ENCODE peak calls at places on chromosomes 3 and 15, in five cellular contexts. G is activated gamma-delta T cell treated with Interleukin-2 at 50 U/mL for 16 hours; U is H54; M is activated effector memory CD4-positive, alpha-beta T cell treated with Interleukin-2 at 50 U/mL for 16 hours; R is stimulated activated CD4-positive, alpha-beta T cell treated with anti-CD3 and anti-CD28 coated beads, Interleukin-4, amount 100 ng/mL, for 4 hours. H is an unnamed sample.

GRCh38 chr15:25783134-25783533 is 80.0 kb downstream of the ATP10A start:
- DNase-seq in G (no peak), U (no peak), M (no peak), R (no peak), H (no peak)

GRCh38 chr3:5774337-5774736 is 586.8 kb downstream of the EDEM1 start:
- DNase-seq in G (no peak), U (no peak), M (no peak), R (no peak), H (no peak)

GRCh38 chr3:190366145-190366544 is 21.8 kb upstream of the CLDN16 start:
- DNase-seq in G (no peak), U (no peak), M (no peak), R (no peak), H (no peak)

GRCh38 chr15:83436513-83437158 is 10.5 kb upstream of the SH3GL3 start:
- DNase-seq in G (no peak), U (no peak), M (no peak), R (no peak), H (no peak)

GRCh38 chr15:58547628-58548307 is 116.0 kb downstream of the LIPC start:
- DNase-seq in G (no peak), U (no peak), M (no peak), R (no peak), H (no peak)

GRCh38 chr3:38137615-38138346 is 680 bp upstream of the MYD88 start:
- DNase-seq in G (no peak), U (no peak), M (no peak), R (no peak), H (no peak)

GRCh38 chr3:70273492-70273891 is 38.9 kb downstream of the MDFIC2 start:
- DNase-seq in G (no peak), U (no peak), M (no peak), R (no peak), H (no peak)

GRCh38 chr3:32238027-32238815 is at the start of gene CMTM8:
- DNase-seq in G (peak), U (no peak), M (peak), R (peak), H (peak)

GRCh38 chr3:178568152-178568753 is 32.0 kb downstream of the KCNMB2 start:
- DNase-seq in G (no peak), U (no peak), M (no peak), R (no peak), H (no peak)

GRCh38 chr3:64552160-64552559 is 135.6 kb downstream of the ADAMTS9 start:
- DNase-seq in G (no peak), U (no peak), M (no peak), R (no peak), H (no peak)

GRCh38 chr15:69167218-69167842 is 6.9 kb downstream of the GLCE start:
- DNase-seq in G (no peak), U (no peak), M (no peak), R (no peak), H (no peak)

GRCh38 chr3:133874344-133874743 is 21.3 kb downstream of the RAB6B start:
- DNase-seq in G (no peak), U (no peak), M (no peak), R (no peak), H (no peak)

GRCh38 chr3:62211675-62212429 is 161.5 kb downstream of the FEZF2 start:
- DNase-seq in G (no peak), U (no peak), M (no peak), R (no peak), H (no peak)

GRCh38 chr3:126026277-126026751 is 57.3 kb downstream of the ROPN1B start:
- DNase-seq in G (no peak), U (no peak), M (no peak), R (no peak), H (no peak)

GRCh38 chr3:64554086-64554920 is 133.5 kb downstream of the ADAMTS9 start:
- DNase-seq in G (no peak), U (no peak), M (no peak), R (no peak), H (no peak)

GRCh38 chr15:58981808-58982475 is 5.5 kb upstream of the RNF111 start:
- DNase-seq in G (no peak), U (no peak), M (no peak), R (no peak), H (no peak)

GRCh38 chr3:49554639-49555265 is 475 bp downstream of the BSN start:
- DNase-seq in G (peak), U (peak), M (no peak), R (peak), H (peak)

GRCh38 chr15:92818658-92819311 is 81.3 kb upstream of the CHD2 start:
- DNase-seq in G (no peak), U (no peak), M (no peak), R (no peak), H (no peak)

GRCh38 chr3:73512095-73512494 is 112.6 kb downstream of the PDZRN3 start:
- DNase-seq in G (no peak), U (no peak), M (no peak), R (no peak), H (no peak)

H was measured in progenitor cell of endocrine pancreas.